ENCODE peak calls at places on chromosomes 3 and 15, in six cellular contexts. F is endothelial cell, Y is psoas muscle, W is activated B cell treated with CpG ODN at 0.5 μM for 24 hours, P is NCI-H460, G is right cardiac atrium. C is an unnamed sample.

GRCh38 chr15:63820210-63820609 is 13.5 kb downstream of the HERC1 start:
- DNase-seq in P (no peak), G (no peak), W (no peak), F (no peak), Y (no peak), C (no peak)

GRCh38 chr3:178195824-178196223 is 340.4 kb upstream of the KCNMB2 start:
- DNase-seq in P (no peak), F (no peak), G (no peak), W (no peak), Y (no peak), C (peak)

GRCh38 chr15:43213466-43213865 is 7.4 kb downstream of the EPB42 start:
- DNase-seq in F (no peak), P (no peak), G (no peak), Y (no peak), W (no peak), C (no peak)

GRCh38 chr3:882526-882925 is 210.3 kb upstream of the CNTN6 start:
- DNase-seq in Y (no peak), W (no peak), F (no peak), P (no peak), G (no peak), C (peak)

GRCh38 chr15:82081904-82082810 is 36.3 kb upstream of the MEX3B start:
- DNase-seq in F (peak), Y (no peak), P (no peak), W (no peak), G (no peak), C (peak)

GRCh38 chr15:101313041-101313761 is 18.2 kb upstream of the SNRPA1 start:
- DNase-seq in W (no peak), F (no peak), P (no peak), G (no peak), Y (no peak), C (no peak)

GRCh38 chr3:128950223-128950938 is 43.5 kb downstream of the CFAP92 start:
- DNase-seq in W (no peak), Y (no peak), P (peak), G (no peak), F (no peak), C (peak)

GRCh38 chr15:80710635-80711553 is 15.8 kb downstream of the ABHD17C start:
- DNase-seq in P (no peak), Y (no peak), W (no peak), F (no peak), G (no peak), C (no peak)

GRCh38 chr3:196631655-196632032 is 7.8 kb upstream of the NRROS start:
- DNase-seq in W (no peak), F (no peak), G (no peak), P (no peak), Y (no peak), C (no peak)

GRCh38 chr15:51006336-51006985 is 88.2 kb downstream of the TNFAIP8L3 start:
- DNase-seq in Y (no peak), P (no peak), G (no peak), W (no peak), F (no peak), C (no peak)

GRCh38 chr3:69890691-69891090 is 108.8 kb upstream of the SAMMSON start:
- DNase-seq in Y (no peak), F (no peak), G (no peak), P (no peak), W (no peak), C (peak)

C was measured in renal cortical epithelial cell.